ENCODE peak calls at places on chromosomes 12 and 14, in seven cellular contexts. X is Panc1; C is endothelial cell; U is CD4-positive, alpha-beta T cell; O is esophagus squamous epithelium; M is pancreas; S is omental fat pad. J is an unnamed sample.

GRCh38 chr12:116607039-116607438 is 47.9 kb downstream of the MAP1LC3B2 start:
- DNase-seq in X (no peak), C (no peak), U (no peak), O (no peak), M (no peak), S (no peak), J (no peak)

GRCh38 chr12:18183141-18183540 is 78.2 kb upstream of the PIK3C2G start:
- DNase-seq in X (no peak), C (no peak), U (no peak), O (no peak), M (no peak), S (no peak), J (no peak)

GRCh38 chr12:2532647-2533435 is 261.9 kb upstream of the FKBP4 start:
- DNase-seq in X (no peak), C (no peak), U (no peak), O (no peak), M (no peak), S (no peak), J (no peak)

GRCh38 chr12:56128669-56129209 is 672 bp downstream of the ESYT1 start:
- DNase-seq in X (no peak), C (no peak), U (no peak), O (no peak), M (no peak), S (no peak), J (peak)

GRCh38 chr12:47758834-47759690 is at the start of gene RAPGEF3:
- DNase-seq in X (no peak), C (peak), U (peak), O (no peak), M (peak), S (no peak), J (peak)

GRCh38 chr12:47321436-47321835 is 241.7 kb upstream of the AMIGO2 start:
- DNase-seq in X (no peak), C (no peak), U (no peak), O (no peak), M (no peak), S (no peak), J (no peak)

GRCh38 chr12:24488091-24488596 is 460.8 kb downstream of the BCAT1 start:
- DNase-seq in X (no peak), C (no peak), U (no peak), O (no peak), M (no peak), S (no peak), J (no peak)

GRCh38 chr14:90263748-90264449 is 7.5 kb downstream of the PSMC1 start:
- DNase-seq in X (no peak), C (no peak), U (no peak), O (no peak), M (no peak), S (no peak), J (peak)

GRCh38 chr12:102376251-102376747 is 104.1 kb downstream of the IGF1 start:
- DNase-seq in X (no peak), C (no peak), U (no peak), O (no peak), M (no peak), S (no peak), J (no peak)

GRCh38 chr12:45775964-45776363 is 46.5 kb downstream of the ARID2 start:
- DNase-seq in X (no peak), C (no peak), U (no peak), O (no peak), M (no peak), S (no peak), J (no peak)

GRCh38 chr12:131137836-131138637 is 184.3 kb downstream of the ADGRD1 start:
- DNase-seq in X (no peak), C (no peak), U (no peak), O (no peak), M (no peak), S (no peak), J (no peak)

GRCh38 chr12:92389466-92389865 is 243.8 kb upstream of the BTG1 start:
- DNase-seq in X (no peak), C (no peak), U (no peak), O (no peak), M (no peak), S (no peak), J (no peak)

GRCh38 chr12:53300187-53300586 is 692 bp downstream of the MYG1 start:
- DNase-seq in X (no peak), C (no peak), U (no peak), O (no peak), M (no peak), S (no peak), J (no peak)

GRCh38 chr12:70559390-70559789 is 77.8 kb downstream of the PTPRB start:
- DNase-seq in X (no peak), C (no peak), U (no peak), O (no peak), M (no peak), S (no peak), J (no peak)

GRCh38 chr14:92105845-92106094 is 612 bp downstream of the ATXN3 start:
- DNase-seq in X (no peak), C (no peak), U (no peak), O (peak), M (peak), S (no peak), J (no peak)

GRCh38 chr14:68557648-68558047 is 235.2 kb downstream of the ZFP36L1 start:
- DNase-seq in X (no peak), C (no peak), U (no peak), O (no peak), M (no peak), S (no peak), J (no peak)

GRCh38 chr12:112868459-112869041 is 38.2 kb upstream of the OAS1 start:
- DNase-seq in X (no peak), C (no peak), U (no peak), O (no peak), M (no peak), S (no peak), J (no peak)

GRCh38 chr12:125492354-125493270 is 427.4 kb downstream of the AACS start:
- DNase-seq in X (no peak), C (no peak), U (no peak), O (no peak), M (no peak), S (no peak), J (no peak)

GRCh38 chr14:94680498-94681288 is 68.5 kb downstream of the SERPINA3 start:
- DNase-seq in X (no peak), C (no peak), U (no peak), O (no peak), M (no peak), S (no peak), J (no peak)

GRCh38 chr12:16530268-16530865 is 75.6 kb downstream of the LMO3 start:
- DNase-seq in X (no peak), C (no peak), U (no peak), O (no peak), M (no peak), S (no peak), J (no peak)

GRCh38 chr12:2893007-2893406 is 2.3 kb downstream of the TULP3 start:
- DNase-seq in X (no peak), C (no peak), U (no peak), O (no peak), M (no peak), S (no peak), J (no peak)

GRCh38 chr12:104402630-104403029 is 54.1 kb upstream of the CHST11 start:
- DNase-seq in X (no peak), C (no peak), U (no peak), O (no peak), M (no peak), S (no peak), J (no peak)
- TF ChIP-seq CTCF in X (no peak), C (no peak), U (no peak), O (no peak), M (no peak), S (no peak), J (no peak)

DNA sequence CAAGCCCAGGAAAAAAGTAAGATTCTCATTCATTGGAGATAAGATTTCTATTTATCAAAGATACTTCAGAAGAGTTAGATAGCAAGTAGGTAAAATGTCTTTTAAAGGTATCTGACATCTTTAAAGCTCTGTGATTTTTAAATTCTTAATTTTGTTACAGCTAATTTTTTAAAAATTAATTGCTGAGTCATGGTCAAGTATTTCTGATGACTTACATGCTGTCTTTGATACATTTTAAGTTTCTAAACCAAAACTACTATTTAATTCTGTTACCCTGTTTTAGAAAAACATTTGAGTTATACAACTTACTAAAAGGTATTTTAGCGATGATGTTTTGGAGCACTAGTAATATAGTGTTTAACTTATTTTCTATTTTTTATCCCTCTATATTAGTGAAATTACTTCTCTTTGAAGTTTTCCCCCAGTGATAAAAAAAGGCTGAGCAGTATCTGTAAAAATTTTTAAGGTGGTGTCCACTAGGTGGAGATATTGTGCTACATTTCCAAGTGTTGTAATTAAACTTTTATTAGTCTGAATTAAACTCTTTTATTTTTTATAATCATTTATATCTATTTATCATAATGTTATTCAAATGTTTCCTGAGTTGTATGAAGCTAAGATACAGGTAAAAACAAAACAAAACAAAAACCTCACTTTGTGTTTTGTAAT is 11.5 kb downstream of the ALG10 start:
- DNase-seq in X (no peak), C (no peak), U (no peak), O (no peak), M (no peak), S (no peak), J (peak)
- TF ChIP-seq CTCF in X (peak), C (peak), U (peak), O (peak), M (peak), S (no peak), J (peak)

GRCh38 chr12:106301611-106302321 is 767 bp upstream of the TCP11L2 start:
- DNase-seq in X (no peak), C (peak), U (peak), O (peak), M (peak), S (no peak), J (peak)
- TF ChIP-seq CTCF in X (no peak), C (no peak), U (no peak), O (no peak), M (no peak), S (no peak), J (no peak)

GRCh38 chr12:122235741-122236140 is 9.9 kb upstream of the DIABLO start:
- DNase-seq in X (no peak), C (no peak), U (no peak), O (no peak), M (no peak), S (no peak), J (no peak)
- TF ChIP-seq CTCF in X (no peak), C (no peak), U (no peak), O (no peak), M (no peak), S (no peak), J (no peak)

J was measured in GM13977.